ENCODE peak calls at places on chromosomes 3 and 15, in nine cellular contexts. Y is choroid plexus epithelial cell, K is dorsolateral prefrontal cortex, C is neural crest cell, E is Caco-2, P is body of pancreas, S is AG09309, L is transverse colon, R is BJ. G is an unnamed sample.

GRCh38 chr3:128936341-128936740 is 56.9 kb downstream of the ACAD9 start:
- DNase-seq in Y (no peak), K (no peak), C (no peak), E (no peak), P (no peak), S (no peak), L (no peak), R (no peak), G (no peak)

GRCh38 chr3:46897031-46897430 is 19.5 kb downstream of the PTH1R start:
- DNase-seq in Y (no peak), K (no peak), C (no peak), E (no peak), P (no peak), S (no peak), L (no peak), R (no peak), G (no peak)

GRCh38 chr15:91885714-91886265 is 32.3 kb downstream of the SLCO3A1 start:
- DNase-seq in Y (no peak), K (no peak), C (no peak), E (no peak), P (peak), S (no peak), L (no peak), R (no peak), G (no peak)

GRCh38 chr15:40921949-40922607 is 7.1 kb upstream of the DLL4 start:
- DNase-seq in Y (no peak), K (no peak), C (no peak), E (no peak), P (no peak), S (no peak), L (no peak), R (no peak), G (no peak)

GRCh38 chr15:44137750-44138149 is 57.3 kb downstream of the FRMD5 start:
- DNase-seq in Y (no peak), K (no peak), C (no peak), E (no peak), P (no peak), S (no peak), L (peak), R (peak), G (no peak)

GRCh38 chr3:171797265-171797679 is 13.0 kb downstream of the PLD1 start:
- DNase-seq in Y (peak), K (no peak), C (no peak), E (no peak), P (no peak), S (no peak), L (no peak), R (no peak), G (no peak)

GRCh38 chr3:188084751-188085595 is 69.0 kb upstream of the LPP start:
- DNase-seq in Y (no peak), K (no peak), C (no peak), E (no peak), P (no peak), S (no peak), L (no peak), R (no peak), G (peak)

GRCh38 chr15:71518661-71519060 is 291.7 kb upstream of the NR2E3 start:
- DNase-seq in Y (no peak), K (no peak), C (no peak), E (no peak), P (no peak), S (no peak), L (no peak), R (no peak), G (no peak)

GRCh38 chr3:158950131-158950901 is 148.5 kb downstream of the MFSD1 start:
- DNase-seq in Y (no peak), K (no peak), C (no peak), E (no peak), P (no peak), S (no peak), L (no peak), R (no peak), G (no peak)

GRCh38 chr3:153221748-153222162 is 59.7 kb downstream of the RAP2B start:
- DNase-seq in Y (peak), K (no peak), C (no peak), E (no peak), P (peak), S (peak), L (peak), R (peak), G (no peak)

GRCh38 chr3:99686955-99687612 is 48.7 kb downstream of the COL8A1 start:
- DNase-seq in Y (peak), K (no peak), C (peak), E (peak), P (peak), S (no peak), L (peak), R (no peak), G (peak)

GRCh38 chr15:90877996-90878395 is 6.3 kb upstream of the FES start:
- DNase-seq in Y (no peak), K (no peak), C (no peak), E (no peak), P (no peak), S (no peak), L (no peak), R (no peak), G (no peak)

GRCh38 chr15:36429707-36430106 is 149.7 kb upstream of the CDIN1 start:
- DNase-seq in Y (no peak), K (no peak), C (no peak), E (no peak), P (no peak), S (no peak), L (no peak), R (no peak), G (no peak)

GRCh38 chr3:187490366-187490765 is 122.2 kb downstream of the RTP4 start:
- DNase-seq in Y (peak), K (no peak), C (no peak), E (no peak), P (no peak), S (no peak), L (no peak), R (peak), G (no peak)

GRCh38 chr15:60548101-60548500 is 69.2 kb upstream of the ICE2 start:
- DNase-seq in Y (no peak), K (no peak), C (no peak), E (no peak), P (no peak), S (no peak), L (no peak), R (no peak), G (no peak)

GRCh38 chr3:30626443-30627181 is 20.2 kb downstream of the TGFBR2 start:
- DNase-seq in Y (peak), K (no peak), C (no peak), E (no peak), P (no peak), S (peak), L (no peak), R (no peak), G (no peak)

DNA sequence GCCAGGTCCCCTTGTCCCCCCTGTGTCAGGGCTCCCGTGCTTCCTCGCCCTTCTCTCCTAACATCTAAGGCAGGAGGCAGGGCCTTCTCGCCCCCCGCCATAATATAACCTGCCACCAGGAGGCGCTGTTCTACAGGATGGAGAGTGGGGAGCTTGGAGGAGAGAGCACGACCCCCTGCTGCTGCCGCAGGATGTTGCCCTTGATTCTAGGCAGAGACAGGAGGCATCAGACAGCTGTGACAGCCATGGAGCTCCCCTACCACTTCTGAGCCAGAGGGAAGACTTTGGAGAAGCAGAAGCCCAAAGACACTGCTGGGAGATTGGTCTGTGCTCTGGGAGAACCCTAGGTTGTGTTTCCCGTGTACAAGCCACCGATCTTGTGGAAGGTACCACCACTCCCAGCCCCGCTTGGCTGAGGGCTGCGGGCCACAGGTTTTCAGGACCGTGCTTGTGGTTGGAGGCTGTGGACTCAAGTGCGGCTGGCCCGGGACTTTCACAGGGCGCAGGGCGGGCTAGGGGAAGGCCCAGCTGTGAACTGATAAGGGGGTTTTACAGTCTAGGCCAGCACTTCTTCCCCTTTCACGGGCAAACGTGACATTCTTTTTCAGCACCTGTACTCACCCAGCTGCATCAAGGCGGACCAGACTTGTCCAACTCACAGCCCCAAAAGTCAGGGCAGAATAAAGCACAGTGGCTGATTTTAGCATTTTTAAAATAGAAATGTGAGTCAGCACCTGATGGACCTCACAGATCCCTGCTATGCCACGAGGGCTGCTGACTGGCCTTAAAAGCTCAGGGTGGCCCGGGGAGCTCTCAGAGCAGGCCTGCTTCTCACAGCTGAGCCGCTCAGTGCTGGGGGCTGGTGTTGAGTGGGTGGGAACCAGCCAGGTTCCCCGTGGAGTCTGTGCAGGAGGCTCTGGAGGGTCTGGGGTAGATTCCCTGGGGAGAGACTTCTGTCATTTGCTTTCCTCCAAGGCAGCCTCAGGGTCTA is 2.6 kb upstream of the TIGIT start:
- DNase-seq in Y (peak), K (peak), C (peak), E (peak), P (peak), S (no peak), L (peak), R (no peak), G (peak)
- TF ChIP-seq CTCF in Y (peak), K (peak), C (peak), E (peak), P (peak), S (peak), L (peak), R (peak), G (peak)

GRCh38 chr3:104102386-104102785 is 1264.3 kb upstream of the ALCAM start:
- DNase-seq in Y (peak), K (no peak), C (peak), E (no peak), P (peak), S (peak), L (no peak), R (no peak), G (peak)
- TF ChIP-seq CTCF in Y (peak), K (peak), C (peak), E (peak), P (peak), S (peak), L (no peak), R (no peak), G (peak)

GRCh38 chr15:57437564-57437963 is 61.3 kb downstream of the CGNL1 start:
- DNase-seq in Y (no peak), K (no peak), C (no peak), E (no peak), P (no peak), S (no peak), L (no peak), R (no peak), G (no peak)

GRCh38 chr15:57439128-57440030 is 63.1 kb downstream of the CGNL1 start:
- DNase-seq in Y (no peak), K (no peak), C (no peak), E (no peak), P (no peak), S (no peak), L (no peak), R (no peak), G (no peak)

GRCh38 chr15:57436961-57437360 is 60.7 kb downstream of the CGNL1 start:
- DNase-seq in Y (no peak), K (no peak), C (no peak), E (no peak), P (no peak), S (no peak), L (no peak), R (no peak), G (no peak)

GRCh38 chr15:57436166-57436565 is 59.9 kb downstream of the CGNL1 start:
- DNase-seq in Y (no peak), K (no peak), C (no peak), E (no peak), P (no peak), S (no peak), L (no peak), R (no peak), G (no peak)

GRCh38 chr15:57438166-57438565 is 61.9 kb downstream of the CGNL1 start:
- DNase-seq in Y (no peak), K (no peak), C (no peak), E (no peak), P (no peak), S (no peak), L (no peak), R (no peak), G (no peak)
- TF ChIP-seq CTCF in Y (no peak), K (no peak), C (no peak), E (no peak), P (no peak), S (no peak), L (no peak), R (no peak), G (no peak)

GRCh38 chr3:170585937-170586310 is at the start of gene SLC7A14:
- DNase-seq in Y (peak), K (peak), C (peak), E (no peak), P (no peak), S (no peak), L (no peak), R (no peak), G (no peak)

GRCh38 chr3:170585008-170585936 is 603 bp downstream of the SLC7A14 start:
- DNase-seq in Y (no peak), K (peak), C (peak), E (no peak), P (no peak), S (no peak), L (no peak), R (no peak), G (peak)

GRCh38 chr3:170589113-170589512 is 3.2 kb upstream of the SLC7A14 start:
- DNase-seq in Y (no peak), K (no peak), C (no peak), E (no peak), P (no peak), S (no peak), L (no peak), R (no peak), G (no peak)

GRCh38 chr3:170579646-170580045 is 6.2 kb downstream of the SLC7A14 start:
- DNase-seq in Y (no peak), K (no peak), C (no peak), E (no peak), P (no peak), S (no peak), L (no peak), R (no peak), G (no peak)

DNA sequence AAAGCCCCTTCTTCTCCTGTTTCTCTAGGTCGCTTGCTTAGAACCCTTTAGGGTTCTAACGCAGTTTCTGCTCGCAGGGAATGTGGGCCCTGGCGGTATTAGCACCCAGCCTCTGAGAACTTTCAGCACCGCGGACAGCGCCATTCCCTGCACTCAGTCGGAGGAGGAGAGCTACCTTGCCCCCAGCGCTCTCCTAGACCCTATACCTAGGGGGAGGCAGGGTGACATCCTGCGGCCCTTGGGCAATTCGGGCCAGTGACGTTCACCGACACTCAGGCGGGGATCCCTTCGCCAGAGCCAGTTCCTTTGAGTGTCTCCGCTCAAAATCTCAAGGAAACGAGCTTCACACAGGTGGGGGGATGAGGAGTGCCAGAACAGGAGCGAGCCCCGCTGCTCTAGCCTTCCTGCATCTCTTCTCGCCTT is 1.3 kb downstream of the SLC7A14 start:
- DNase-seq in Y (peak), K (peak), C (peak), E (peak), P (peak), S (no peak), L (peak), R (no peak), G (peak)
- TF ChIP-seq CTCF in Y (no peak), K (peak), C (no peak), E (no peak), P (no peak), S (no peak), L (no peak), R (no peak), G (no peak)

DNA sequence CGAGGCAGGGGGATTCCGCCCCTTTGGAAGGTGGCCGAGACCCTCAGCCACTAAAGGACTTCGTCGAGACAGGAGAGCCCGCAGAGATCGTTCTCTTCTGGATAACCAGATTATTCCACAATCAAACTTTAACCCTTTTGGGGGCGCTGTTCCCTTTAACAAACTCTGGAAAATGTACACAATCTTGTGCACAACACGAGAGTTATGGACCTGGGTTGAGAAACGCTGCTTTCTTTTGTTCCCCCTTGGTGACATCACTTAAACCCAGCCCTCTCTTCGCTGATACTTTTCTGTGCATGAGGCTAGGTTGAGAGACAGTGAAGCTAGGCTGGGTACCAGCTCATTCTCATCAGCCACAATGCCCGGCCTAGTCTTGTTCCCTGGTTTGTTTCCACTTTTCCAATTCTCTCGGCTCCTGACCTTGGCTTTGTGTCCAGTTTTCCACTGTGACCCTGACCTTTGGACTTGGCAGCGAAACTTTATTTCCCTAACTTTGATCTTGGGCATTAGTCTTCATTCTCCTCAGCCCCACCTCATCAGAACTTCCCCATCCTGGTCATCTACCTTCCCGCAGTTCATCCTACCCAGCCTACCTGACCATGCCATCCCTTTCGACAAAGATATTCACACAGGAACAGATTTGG is 797 bp upstream of the ADPGK start:
- DNase-seq in Y (peak), K (peak), C (peak), E (peak), P (peak), S (peak), L (no peak), R (peak), G (no peak)
- TF ChIP-seq CTCF in Y (peak), K (peak), C (peak), E (peak), P (peak), S (peak), L (peak), R (peak), G (peak)

DNA sequence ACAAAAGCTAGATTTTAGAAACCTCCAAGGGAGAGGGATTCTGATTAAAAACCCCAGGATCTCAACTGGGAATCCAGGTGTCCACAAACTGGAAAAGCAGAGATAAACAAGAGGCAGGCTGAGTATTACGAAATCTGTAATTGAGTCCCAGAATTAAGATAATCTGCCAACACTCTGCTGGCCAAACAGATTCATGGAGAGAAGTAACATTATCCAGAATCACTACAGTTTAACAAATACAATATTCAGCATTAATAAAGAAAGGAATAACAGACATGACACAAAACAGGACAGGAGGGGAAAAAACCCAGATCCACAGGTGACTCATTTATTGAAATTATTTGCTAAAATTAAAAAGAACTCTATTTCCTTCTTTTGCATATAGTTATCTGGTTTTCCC is 227.3 kb upstream of the NANOGP8 start:
- DNase-seq in Y (no peak), K (no peak), C (no peak), E (no peak), P (no peak), S (no peak), L (no peak), R (no peak), G (no peak)
- TF ChIP-seq CTCF in Y (no peak), K (no peak), C (no peak), E (no peak), P (no peak), S (no peak), L (no peak), R (no peak), G (no peak)

G was measured in nephron progenitor cell.